ENCODE peak calls at places on chromosomes 2 and 18, in four cellular contexts. F is hepatocyte, Z is HCT116, O is neural progenitor cell. N is an unnamed sample.

GRCh38 chr2:227503433-227504406 is 31.8 kb downstream of the AGFG1 start:
- DNase-seq in F (peak), Z (peak), O (no peak), N (peak)

GRCh38 chr2:106579750-106580197 is 92.6 kb downstream of the CD8B2 start:
- DNase-seq in F (no peak), O (no peak), Z (no peak), N (no peak)

GRCh38 chr2:130736487-130736886 is 7.6 kb downstream of the GPR148 start:
- DNase-seq in F (no peak), O (no peak), Z (no peak), N (no peak)

GRCh38 chr2:168858146-168858545 is 32.1 kb downstream of the SPC25 start:
- DNase-seq in O (no peak), Z (no peak), F (no peak), N (no peak)

GRCh38 chr18:54684786-54685185 is 93.7 kb downstream of the DYNAP start:
- DNase-seq in F (peak), O (peak), Z (no peak), N (no peak)

GRCh38 chr2:50491541-50492114 is 540.3 kb downstream of the NRXN1 start:
- DNase-seq in F (peak), O (peak), Z (peak), N (peak)

GRCh38 chr2:288002-288742 is at the start of gene ALKAL2:
- DNase-seq in Z (no peak), O (peak), F (peak), N (no peak)

GRCh38 chr2:28084564-28084963 is 194.0 kb downstream of the BABAM2 start:
- DNase-seq in F (peak), O (no peak), Z (no peak), N (peak)

GRCh38 chr18:4931209-4931608 is 265.8 kb downstream of the AKAIN1 start:
- DNase-seq in F (no peak), O (no peak), Z (no peak), N (no peak)

GRCh38 chr18:7982216-7982615 is 415.1 kb downstream of the PTPRM start:
- DNase-seq in F (no peak), Z (no peak), O (no peak), N (no peak)

GRCh38 chr2:186614373-186614772 is 24.5 kb downstream of the ITGAV start:
- DNase-seq in Z (no peak), O (no peak), F (no peak), N (no peak)

GRCh38 chr2:148209598-148209997 is 188.7 kb downstream of the MBD5 start:
- DNase-seq in F (peak), Z (peak), O (no peak), N (peak)

GRCh38 chr2:239273280-239274234 is 127.3 kb downstream of the HDAC4 start:
- DNase-seq in O (no peak), Z (no peak), F (no peak), N (no peak)

GRCh38 chr2:237213325-237214040 is 127.8 kb downstream of the COPS8 start:
- DNase-seq in Z (no peak), F (peak), O (no peak), N (peak)

GRCh38 chr18:8552151-8552550 is 57.1 kb upstream of the RAB12 start:
- DNase-seq in F (no peak), Z (no peak), O (no peak), N (no peak)

GRCh38 chr2:47336259-47337238 is 66.4 kb upstream of the MSH2 start:
- DNase-seq in O (no peak), Z (no peak), F (peak), N (no peak)

GRCh38 chr2:95272781-95273180 is 1.5 kb upstream of the PROM2 start:
- DNase-seq in Z (no peak), F (no peak), O (no peak), N (no peak)

GRCh38 chr2:214261683-214262082 is 149.2 kb upstream of the VWC2L start:
- DNase-seq in F (no peak), Z (no peak), O (no peak), N (peak)

GRCh38 chr18:79927597-79928562 is 23.6 kb downstream of the SLC66A2 start:
- DNase-seq in Z (no peak), O (peak), F (no peak), N (no peak)

GRCh38 chr2:101386599-101387150 is 628 bp downstream of the CREG2 start:
- DNase-seq in Z (no peak), F (no peak), O (peak), N (no peak)

GRCh38 chr2:15059870-15060617 is 427.5 kb downstream of the LRATD1 start:
- DNase-seq in O (no peak), F (no peak), Z (no peak), N (peak)

GRCh38 chr2:143900006-143900405 is 619.9 kb downstream of the ZEB2 start:
- DNase-seq in O (no peak), F (no peak), Z (no peak), N (no peak)

GRCh38 chr2:20217041-20217970 is 7.6 kb downstream of the SDC1 start:
- DNase-seq in Z (no peak), F (no peak), O (no peak), N (peak)

GRCh38 chr2:173652311-173652710 is 297.6 kb downstream of the CDCA7 start:
- DNase-seq in F (peak), O (no peak), Z (peak), N (peak)

GRCh38 chr2:140929866-140930265 is 1201.0 kb downstream of the LRP1B start:
- DNase-seq in Z (no peak), F (no peak), O (no peak), N (peak)

GRCh38 chr2:120447122-120447785 is 101.3 kb downstream of the INHBB start:
- DNase-seq in F (no peak), Z (no peak), O (no peak), N (peak)

GRCh38 chr2:18049325-18049724 is 170.9 kb downstream of the KCNS3 start:
- DNase-seq in F (no peak), O (no peak), Z (no peak), N (no peak)

GRCh38 chr2:65353046-65353445 is 79.4 kb downstream of the SPRED2 start:
- DNase-seq in F (no peak), O (peak), Z (no peak), N (no peak)

GRCh38 chr2:238240761-238241711 is 1.2 kb upstream of the HES6 start:
- DNase-seq in Z (peak), O (peak), F (peak), N (peak)

GRCh38 chr2:238238311-238238765 is 1.5 kb downstream of the HES6 start:
- DNase-seq in O (no peak), F (no peak), Z (no peak), N (no peak)

GRCh38 chr2:238238766-238239551 is 879 bp downstream of the HES6 start:
- DNase-seq in F (peak), Z (no peak), O (peak), N (no peak)

GRCh38 chr2:238239552-238239871 is 326 bp downstream of the HES6 start:
- DNase-seq in O (peak), F (peak), Z (no peak), N (no peak)

DNA sequence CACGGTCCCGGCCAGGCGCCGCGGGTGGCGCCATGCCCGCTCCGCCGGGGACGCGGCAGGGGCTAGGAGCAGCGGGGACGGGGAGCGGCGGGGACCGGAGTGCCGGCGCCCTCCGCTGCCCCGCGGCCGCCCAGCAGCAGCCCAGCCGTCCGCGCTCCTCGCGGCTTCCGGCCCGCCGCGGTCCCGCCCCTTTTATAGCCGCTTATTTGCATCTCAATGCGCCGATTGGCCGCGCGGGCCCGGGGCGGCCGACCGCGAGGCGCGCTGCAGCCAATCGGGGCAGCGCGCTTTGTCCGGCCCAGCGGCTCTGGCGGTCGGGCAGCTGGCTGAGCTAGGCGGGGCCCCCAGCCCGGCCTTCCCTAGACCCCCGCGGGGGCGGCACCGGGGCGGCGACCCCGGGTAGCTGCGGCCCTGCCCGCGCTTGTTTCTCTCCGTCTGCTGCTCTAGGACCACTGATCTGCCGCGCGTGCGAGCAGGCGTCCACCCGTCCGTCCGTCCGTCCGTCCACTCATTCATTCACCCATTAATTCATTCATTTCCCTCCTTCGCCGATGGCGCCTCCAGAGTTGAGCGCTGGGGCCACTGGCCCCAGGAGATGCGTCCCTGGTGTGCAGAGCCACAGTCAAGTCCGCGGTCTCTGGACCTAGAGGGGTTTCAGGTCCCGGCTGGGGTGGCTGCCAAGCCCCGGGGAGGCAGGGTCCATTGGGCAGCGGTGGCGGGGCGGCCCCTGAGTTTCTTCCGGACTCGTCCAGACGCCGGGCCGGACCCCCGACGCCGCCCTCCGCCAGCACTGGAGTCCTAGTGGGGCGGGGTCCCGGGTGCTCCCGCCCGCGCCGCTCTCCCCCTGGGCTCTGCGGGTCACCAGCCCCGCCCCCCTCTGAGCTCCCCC is at the start of gene HES6:
- DNase-seq in O (peak), Z (peak), F (peak), N (peak)
- TF ChIP-seq EZH2 in O (no peak), Z (no peak), F (no peak), N (no peak)

GRCh38 chr2:163717474-163717873 is 18.3 kb downstream of the FIGN start:
- DNase-seq in F (no peak), Z (no peak), O (no peak), N (no peak)
- TF ChIP-seq EZH2 in F (no peak), Z (no peak), O (no peak), N (no peak)

GRCh38 chr2:68925298-68925885 is 27.3 kb downstream of the GKN2 start:
- DNase-seq in O (peak), F (peak), Z (peak), N (peak)
- TF ChIP-seq EZH2 in O (no peak), F (no peak), Z (no peak), N (no peak)

GRCh38 chr2:8676191-8676914 is 5.5 kb upstream of the ID2 start:
- DNase-seq in Z (no peak), O (peak), F (peak), N (peak)
- TF ChIP-seq EZH2 in Z (no peak), O (no peak), F (no peak), N (no peak)

GRCh38 chr2:102698369-102699111 is 63.3 kb upstream of the TMEM182 start:
- DNase-seq in Z (no peak), F (peak), O (no peak), N (peak)
- TF ChIP-seq EZH2 in Z (no peak), F (no peak), O (no peak), N (no peak)

N was measured in PC-3.